ENCODE peak calls at places on chromosome 17, in six cellular contexts. T is head of caudate nucleus; Z is kidney; B is progenitor cell of endocrine pancreas; E is effector memory CD8-positive, alpha-beta T cell; H is amniotic stem cell. O is an unnamed sample.

GRCh38 chr17:46979023-46979870 is at the start of gene RPRML:
- DNase-seq in H (no peak), Z (peak), B (peak), T (peak), E (no peak), O (peak)

GRCh38 chr17:27339836-27340550 is 46.1 kb downstream of the WSB1 start:
- DNase-seq in T (no peak), E (no peak), B (no peak), H (no peak), Z (no peak), O (peak)

GRCh38 chr17:11980813-11981212 is 16.5 kb downstream of the ZNF18 start:
- DNase-seq in Z (no peak), E (no peak), T (no peak), H (no peak), B (no peak), O (peak)

GRCh38 chr17:77489898-77490265 is 349.1 kb downstream of the SEC14L1 start:
- DNase-seq in E (no peak), B (no peak), H (no peak), T (peak), Z (peak), O (no peak)

GRCh38 chr17:63601439-63602371 is 1.0 kb downstream of the TACO1 start:
- DNase-seq in Z (no peak), T (no peak), E (no peak), H (no peak), B (no peak), O (peak)

GRCh38 chr17:81142301-81143199 is 22.8 kb upstream of the PVALEF start:
- DNase-seq in Z (no peak), H (peak), B (peak), E (peak), T (peak), O (peak)

GRCh38 chr17:73786286-73786743 is 142.1 kb upstream of the SDK2 start:
- DNase-seq in E (no peak), Z (no peak), T (no peak), B (no peak), H (no peak), O (no peak)

GRCh38 chr17:11899494-11899893 is 97.8 kb downstream of the ZNF18 start:
- DNase-seq in H (no peak), E (no peak), T (peak), B (no peak), Z (no peak), O (peak)

GRCh38 chr17:32120086-32120485 is 22.2 kb upstream of the RHOT1 start:
- DNase-seq in B (no peak), Z (no peak), E (no peak), H (no peak), T (no peak), O (no peak)

GRCh38 chr17:48773245-48773644 is 43.8 kb downstream of the TTLL6 start:
- DNase-seq in T (no peak), B (no peak), Z (no peak), E (no peak), H (no peak), O (no peak)

GRCh38 chr17:31389673-31390381 is 1.6 kb upstream of the RAB11FIP4 start:
- DNase-seq in B (no peak), H (no peak), T (no peak), Z (no peak), E (no peak), O (no peak)

GRCh38 chr17:60305141-60305540 is 86.8 kb downstream of the USP32 start:
- DNase-seq in E (peak), Z (no peak), T (peak), B (no peak), H (no peak), O (no peak)

GRCh38 chr17:45628019-45628418 is 137.5 kb upstream of the PLEKHM1 start:
- DNase-seq in T (no peak), H (no peak), B (no peak), Z (no peak), E (no peak), O (no peak)

O was measured in epithelial cell of esophagus.